ENCODE peak calls at places on chromosomes 6 and 20, in six cellular contexts. I is neural crest cell; J is activated naive CD4-positive, alpha-beta T cell treated with anti-CD3 and anti-CD28 coated beads for 36 hours; U is RPMI7951; V is stimulated activated CD8-positive, alpha-beta memory T cell treated with anti-CD3 and anti-CD28 coated beads, Interleukin-12 subunit alpha, Interleukin-12 subunit beta, amount 100 ng/mL, for 1 hour; H is activated T-cell treated with anti-CD3 and anti-CD28 coated beads for 4 hours. K is an unnamed sample.

GRCh38 chr6:36929607-36930006 is 24.9 kb upstream of the PI16 start:
- DNase-seq in I (no peak), J (no peak), U (no peak), V (no peak), H (no peak), K (peak; percentile 36)

GRCh38 chr20:36808317-36809257 is 35.0 kb upstream of the DSN1 start:
- DNase-seq in I (peak; percentile 67), J (peak; percentile 87), U (peak; percentile 68), V (peak; percentile 57), H (peak; percentile 62), K (peak; percentile 64)

GRCh38 chr20:61744691-61745396 is 320.8 kb downstream of the TAF4 start:
- DNase-seq in I (no peak), J (no peak), U (peak; percentile 27), V (no peak), H (no peak), K (no peak)

GRCh38 chr6:91660893-91661292 is 1074.0 kb upstream of the MAP3K7 start:
- DNase-seq in I (no peak), J (no peak), U (no peak), V (no peak), H (no peak), K (no peak)

GRCh38 chr6:36851149-36851614 is 11.9 kb upstream of the CPNE5 start:
- DNase-seq in I (peak; percentile 46), J (peak; percentile 64), U (peak; percentile 72), V (no peak), H (no peak), K (peak; percentile 80)

GRCh38 chr6:16130932-16131387 is 2.1 kb downstream of the MYLIP start:
- DNase-seq in I (no peak), J (peak; percentile 80), U (peak; percentile 86), V (peak; percentile 20), H (no peak), K (peak; percentile 83)

GRCh38 chr6:13235339-13235738 is 93.0 kb downstream of the TBC1D7 start:
- DNase-seq in I (no peak), J (no peak), U (no peak), V (no peak), H (no peak), K (no peak)

GRCh38 chr6:73234732-73235131 is 9.4 kb upstream of the KHDC1L start:
- DNase-seq in I (no peak), J (no peak), U (peak; percentile 35), V (no peak), H (no peak), K (no peak)

GRCh38 chr6:5135783-5136376 is 50.7 kb downstream of the PPP1R3G start:
- DNase-seq in I (peak; percentile 28), J (peak; percentile 68), U (peak; percentile 38), V (peak; percentile 20), H (peak; percentile 19), K (peak; percentile 82)

GRCh38 chr6:130913119-130913518 is 85.9 kb downstream of the SMLR1 start:
- DNase-seq in I (no peak), J (peak; percentile 44), U (no peak), V (no peak), H (no peak), K (no peak)

GRCh38 chr20:40956503-40956902 is 72.1 kb upstream of the TOP1 start:
- DNase-seq in I (no peak), J (no peak), U (no peak), V (no peak), H (no peak), K (no peak)

GRCh38 chr6:2021713-2022125 is 223.7 kb downstream of the GMDS start:
- DNase-seq in I (no peak), J (no peak), U (peak; percentile 83), V (no peak), H (no peak), K (peak; percentile 92)

GRCh38 chr20:20594171-20594530 is 118.3 kb downstream of the RALGAPA2 start:
- DNase-seq in I (no peak), J (no peak), U (peak; percentile 40), V (no peak), H (no peak), K (peak; percentile 51)

GRCh38 chr6:12112540-12113189 is 100.6 kb downstream of the HIVEP1 start:
- DNase-seq in I (no peak), J (no peak), U (peak; percentile 39), V (no peak), H (no peak), K (no peak)

GRCh38 chr6:46749731-46750130 is 3.0 kb downstream of the ANKRD66 start:
- DNase-seq in I (no peak), J (no peak), U (no peak), V (no peak), H (no peak), K (no peak)

GRCh38 chr6:114432380-114432779 is 89.6 kb upstream of the HS3ST5 start:
- DNase-seq in I (no peak), J (no peak), U (no peak), V (no peak), H (no peak), K (peak; percentile 15)

K was measured in A673.